ENCODE peak calls at places on chromosomes 5 and 9, in seven cellular contexts. One of them, this sample, is unnamed.
A peak's percentile ranks its signal among the peaks of the same experiment; 100 is the strongest.

GRCh38 chr9:133403766-133404439 is 13.9 kb downstream of the REXO4 start:
- DNase-seq in AG09319: no peak
- DNase-seq in naive thymus-derived CD8-positive, alpha-beta T cell: peak; percentile 45
- DNase-seq in amniotic stem cell: no peak
- DNase-seq in activated T-cell treated with anti-CD3 and anti-CD28 coated beads, Interleukin-2, amount 50 U/mL, for 72 hours: peak; percentile 61
- DNase-seq in NCI-H69: peak; percentile 80
- DNase-seq in endothelial cell: peak; percentile 25
- DNase-seq in this sample: no peak

GRCh38 chr5:139946440-139946839 is 96.7 kb downstream of the NRG2 start:
- DNase-seq in AG09319: no peak
- DNase-seq in naive thymus-derived CD8-positive, alpha-beta T cell: no peak
- DNase-seq in amniotic stem cell: no peak
- DNase-seq in activated T-cell treated with anti-CD3 and anti-CD28 coated beads, Interleukin-2, amount 50 U/mL, for 72 hours: no peak
- DNase-seq in NCI-H69: no peak
- DNase-seq in endothelial cell: no peak
- DNase-seq in this sample: no peak

GRCh38 chr9:99037768-99038167 is 67.1 kb upstream of the TGFBR1 start:
- DNase-seq in AG09319: peak; percentile 32
- DNase-seq in naive thymus-derived CD8-positive, alpha-beta T cell: no peak
- DNase-seq in amniotic stem cell: no peak
- DNase-seq in activated T-cell treated with anti-CD3 and anti-CD28 coated beads, Interleukin-2, amount 50 U/mL, for 72 hours: no peak
- DNase-seq in NCI-H69: no peak
- DNase-seq in endothelial cell: no peak
- DNase-seq in this sample: no peak

GRCh38 chr5:53557386-53557785 is 3.1 kb upstream of the NDUFS4 start:
- DNase-seq in AG09319: no peak
- DNase-seq in naive thymus-derived CD8-positive, alpha-beta T cell: no peak
- DNase-seq in amniotic stem cell: no peak
- DNase-seq in activated T-cell treated with anti-CD3 and anti-CD28 coated beads, Interleukin-2, amount 50 U/mL, for 72 hours: no peak
- DNase-seq in NCI-H69: no peak
- DNase-seq in endothelial cell: no peak
- DNase-seq in this sample: no peak

GRCh38 chr9:79263666-79264460 is 307.9 kb upstream of the TLE4 start:
- DNase-seq in AG09319: no peak
- DNase-seq in naive thymus-derived CD8-positive, alpha-beta T cell: no peak
- DNase-seq in amniotic stem cell: no peak
- DNase-seq in activated T-cell treated with anti-CD3 and anti-CD28 coated beads, Interleukin-2, amount 50 U/mL, for 72 hours: no peak
- DNase-seq in NCI-H69: peak; percentile 95
- DNase-seq in endothelial cell: no peak
- DNase-seq in this sample: no peak

GRCh38 chr9:89935115-89935514 is 330.3 kb downstream of the GADD45G start:
- DNase-seq in AG09319: no peak
- DNase-seq in naive thymus-derived CD8-positive, alpha-beta T cell: no peak
- DNase-seq in amniotic stem cell: no peak
- DNase-seq in activated T-cell treated with anti-CD3 and anti-CD28 coated beads, Interleukin-2, amount 50 U/mL, for 72 hours: no peak
- DNase-seq in NCI-H69: no peak
- DNase-seq in endothelial cell: no peak
- DNase-seq in this sample: no peak

GRCh38 chr5:68932830-68933434 is 160.9 kb upstream of the SLC30A5 start:
- DNase-seq in AG09319: no peak
- DNase-seq in naive thymus-derived CD8-positive, alpha-beta T cell: no peak
- DNase-seq in amniotic stem cell: no peak
- DNase-seq in activated T-cell treated with anti-CD3 and anti-CD28 coated beads, Interleukin-2, amount 50 U/mL, for 72 hours: peak; percentile 2
- DNase-seq in NCI-H69: peak; percentile 47
- DNase-seq in endothelial cell: no peak
- DNase-seq in this sample: peak; percentile 53

GRCh38 chr9:8713149-8713856 is 913.7 kb upstream of the DMAC1 start:
- DNase-seq in AG09319: no peak
- DNase-seq in naive thymus-derived CD8-positive, alpha-beta T cell: no peak
- DNase-seq in amniotic stem cell: no peak
- DNase-seq in activated T-cell treated with anti-CD3 and anti-CD28 coated beads, Interleukin-2, amount 50 U/mL, for 72 hours: no peak
- DNase-seq in NCI-H69: no peak
- DNase-seq in endothelial cell: no peak
- DNase-seq in this sample: no peak

GRCh38 chr5:134365604-134366003 is 1.4 kb downstream of the CDKL3 start:
- DNase-seq in AG09319: no peak
- DNase-seq in naive thymus-derived CD8-positive, alpha-beta T cell: no peak
- DNase-seq in amniotic stem cell: no peak
- DNase-seq in activated T-cell treated with anti-CD3 and anti-CD28 coated beads, Interleukin-2, amount 50 U/mL, for 72 hours: no peak
- DNase-seq in NCI-H69: no peak
- DNase-seq in endothelial cell: no peak
- DNase-seq in this sample: no peak

GRCh38 chr5:14741131-14741530 is 76.6 kb downstream of the OTULIN start:
- DNase-seq in AG09319: no peak
- DNase-seq in naive thymus-derived CD8-positive, alpha-beta T cell: no peak
- DNase-seq in amniotic stem cell: no peak
- DNase-seq in activated T-cell treated with anti-CD3 and anti-CD28 coated beads, Interleukin-2, amount 50 U/mL, for 72 hours: no peak
- DNase-seq in NCI-H69: no peak
- DNase-seq in endothelial cell: no peak
- DNase-seq in this sample: no peak

GRCh38 chr5:9589049-9589835 is 40.9 kb downstream of the TAS2R1 start:
- DNase-seq in AG09319: no peak
- DNase-seq in naive thymus-derived CD8-positive, alpha-beta T cell: no peak
- DNase-seq in amniotic stem cell: no peak
- DNase-seq in activated T-cell treated with anti-CD3 and anti-CD28 coated beads, Interleukin-2, amount 50 U/mL, for 72 hours: no peak
- DNase-seq in NCI-H69: no peak
- DNase-seq in endothelial cell: no peak
- DNase-seq in this sample: no peak

GRCh38 chr5:34580983-34581382 is 75.1 kb upstream of the RAI14 start:
- DNase-seq in AG09319: no peak
- DNase-seq in naive thymus-derived CD8-positive, alpha-beta T cell: no peak
- DNase-seq in amniotic stem cell: no peak
- DNase-seq in activated T-cell treated with anti-CD3 and anti-CD28 coated beads, Interleukin-2, amount 50 U/mL, for 72 hours: no peak
- DNase-seq in NCI-H69: peak; percentile 72
- DNase-seq in endothelial cell: no peak
- DNase-seq in this sample: no peak

GRCh38 chr5:80466669-80467485 is 21.0 kb upstream of the FAM151B start:
- DNase-seq in AG09319: no peak
- DNase-seq in naive thymus-derived CD8-positive, alpha-beta T cell: no peak
- DNase-seq in amniotic stem cell: no peak
- DNase-seq in activated T-cell treated with anti-CD3 and anti-CD28 coated beads, Interleukin-2, amount 50 U/mL, for 72 hours: no peak
- DNase-seq in NCI-H69: no peak
- DNase-seq in endothelial cell: no peak
- DNase-seq in this sample: no peak

GRCh38 chr9:35042891-35043545 is 29.4 kb downstream of the VCP start:
- DNase-seq in AG09319: no peak
- DNase-seq in naive thymus-derived CD8-positive, alpha-beta T cell: no peak
- DNase-seq in amniotic stem cell: no peak
- DNase-seq in activated T-cell treated with anti-CD3 and anti-CD28 coated beads, Interleukin-2, amount 50 U/mL, for 72 hours: no peak
- DNase-seq in NCI-H69: no peak
- DNase-seq in endothelial cell: no peak
- DNase-seq in this sample: no peak

GRCh38 chr9:89870207-89870606 is 265.4 kb downstream of the GADD45G start:
- DNase-seq in AG09319: no peak
- DNase-seq in naive thymus-derived CD8-positive, alpha-beta T cell: no peak
- DNase-seq in amniotic stem cell: no peak
- DNase-seq in activated T-cell treated with anti-CD3 and anti-CD28 coated beads, Interleukin-2, amount 50 U/mL, for 72 hours: no peak
- DNase-seq in NCI-H69: peak; percentile 52
- DNase-seq in endothelial cell: no peak
- DNase-seq in this sample: no peak

GRCh38 chr5:107812570-107813141 is 141.9 kb upstream of the EFNA5 start:
- DNase-seq in AG09319: no peak
- DNase-seq in naive thymus-derived CD8-positive, alpha-beta T cell: no peak
- DNase-seq in amniotic stem cell: peak; percentile 50
- DNase-seq in activated T-cell treated with anti-CD3 and anti-CD28 coated beads, Interleukin-2, amount 50 U/mL, for 72 hours: no peak
- DNase-seq in NCI-H69: no peak
- DNase-seq in endothelial cell: no peak
- DNase-seq in this sample: no peak

GRCh38 chr5:79581535-79581934 is 30.7 kb upstream of the TENT2 start:
- DNase-seq in AG09319: no peak
- DNase-seq in naive thymus-derived CD8-positive, alpha-beta T cell: no peak
- DNase-seq in amniotic stem cell: no peak
- DNase-seq in activated T-cell treated with anti-CD3 and anti-CD28 coated beads, Interleukin-2, amount 50 U/mL, for 72 hours: no peak
- DNase-seq in NCI-H69: peak; percentile 79
- DNase-seq in endothelial cell: no peak
- DNase-seq in this sample: no peak

GRCh38 chr5:56481147-56481997 is 248.2 kb upstream of the ANKRD55 start:
- DNase-seq in AG09319: no peak
- DNase-seq in naive thymus-derived CD8-positive, alpha-beta T cell: no peak
- DNase-seq in amniotic stem cell: no peak
- DNase-seq in activated T-cell treated with anti-CD3 and anti-CD28 coated beads, Interleukin-2, amount 50 U/mL, for 72 hours: peak; percentile 22
- DNase-seq in NCI-H69: peak; percentile 64
- DNase-seq in endothelial cell: peak; percentile 52
- DNase-seq in this sample: no peak

GRCh38 chr9:105246656-105247162 is 2.3 kb downstream of the SLC44A1 start:
- DNase-seq in AG09319: no peak
- DNase-seq in naive thymus-derived CD8-positive, alpha-beta T cell: no peak
- DNase-seq in amniotic stem cell: no peak
- DNase-seq in activated T-cell treated with anti-CD3 and anti-CD28 coated beads, Interleukin-2, amount 50 U/mL, for 72 hours: no peak
- DNase-seq in NCI-H69: no peak
- DNase-seq in endothelial cell: no peak
- DNase-seq in this sample: no peak

GRCh38 chr9:7368410-7369292 is 430.9 kb downstream of the DMAC1 start:
- DNase-seq in AG09319: peak; percentile 23
- DNase-seq in naive thymus-derived CD8-positive, alpha-beta T cell: no peak
- DNase-seq in amniotic stem cell: no peak
- DNase-seq in activated T-cell treated with anti-CD3 and anti-CD28 coated beads, Interleukin-2, amount 50 U/mL, for 72 hours: no peak
- DNase-seq in NCI-H69: no peak
- DNase-seq in endothelial cell: no peak
- DNase-seq in this sample: no peak

GRCh38 chr5:133688386-133688785 is 76.0 kb upstream of the FSTL4 start:
- DNase-seq in AG09319: no peak
- DNase-seq in naive thymus-derived CD8-positive, alpha-beta T cell: no peak
- DNase-seq in amniotic stem cell: no peak
- DNase-seq in activated T-cell treated with anti-CD3 and anti-CD28 coated beads, Interleukin-2, amount 50 U/mL, for 72 hours: no peak
- DNase-seq in NCI-H69: no peak
- DNase-seq in endothelial cell: no peak
- DNase-seq in this sample: no peak

GRCh38 chr9:129313331-129313955 is 135.4 kb upstream of the IER5L start:
- DNase-seq in AG09319: no peak
- DNase-seq in naive thymus-derived CD8-positive, alpha-beta T cell: no peak
- DNase-seq in amniotic stem cell: no peak
- DNase-seq in activated T-cell treated with anti-CD3 and anti-CD28 coated beads, Interleukin-2, amount 50 U/mL, for 72 hours: no peak
- DNase-seq in NCI-H69: no peak
- DNase-seq in endothelial cell: no peak
- DNase-seq in this sample: no peak

GRCh38 chr5:22965960-22966359 is 112.8 kb upstream of the CDH12 start:
- DNase-seq in AG09319: no peak
- DNase-seq in naive thymus-derived CD8-positive, alpha-beta T cell: no peak
- DNase-seq in amniotic stem cell: no peak
- DNase-seq in activated T-cell treated with anti-CD3 and anti-CD28 coated beads, Interleukin-2, amount 50 U/mL, for 72 hours: no peak
- DNase-seq in NCI-H69: no peak
- DNase-seq in endothelial cell: no peak
- DNase-seq in this sample: no peak

This sample was measured in Jurkat, Clone E6-1.